ENCODE peak calls at places on chromosome 18, in nine cellular contexts. O is AG08396; B is stimulated activated CD4-positive, alpha-beta T cell treated with anti-CD3 and anti-CD28 coated beads, Interleukin-2, amount 100 ng/mL, for 48 hours; L is stimulated activated CD8-positive, alpha-beta memory T cell treated with anti-CD3 and anti-CD28 coated beads, Interleukin-7, amount 100 ng/mL, for 4 hours; Z is hepatic stellate cell; M is activated CD8-positive, alpha-beta memory T cell treated with anti-CD3 and anti-CD28 coated beads for 24 hours; A is memory B cell; P is NAMALWA; R is posterior vena cava. T is an unnamed sample.

GRCh38 chr18:9834551-9834950 is 51.2 kb upstream of the TXNDC2 start:
- DNase-seq in O (no peak), B (no peak), L (no peak), Z (no peak), M (no peak), A (no peak), P (no peak), R (no peak), T (no peak)

GRCh38 chr18:59957957-59958356 is 58.2 kb downstream of the PMAIP1 start:
- DNase-seq in O (peak; percentile 30), B (no peak), L (no peak), Z (peak; percentile 11), M (no peak), A (no peak), P (peak; percentile 96), R (no peak), T (peak; percentile 39)

GRCh38 chr18:62555135-62555534 is 32.3 kb downstream of the ZCCHC2 start:
- DNase-seq in O (no peak), B (no peak), L (no peak), Z (peak; percentile 18), M (no peak), A (no peak), P (no peak), R (no peak), T (peak; percentile 70)

GRCh38 chr18:22674300-22674699 is 256.6 kb upstream of the CTAGE1 start:
- DNase-seq in O (peak; percentile 64), B (no peak), L (no peak), Z (peak; percentile 60), M (no peak), A (no peak), P (no peak), R (no peak), T (peak; percentile 88)

GRCh38 chr18:60411715-60412114 is 39.1 kb upstream of the MC4R start:
- DNase-seq in O (no peak), B (no peak), L (no peak), Z (no peak), M (no peak), A (no peak), P (peak; percentile 20), R (no peak), T (no peak)

GRCh38 chr18:44265437-44265836 is 415.3 kb upstream of the SETBP1 start:
- DNase-seq in O (no peak), B (no peak), L (no peak), Z (no peak), M (no peak), A (no peak), P (no peak), R (no peak), T (no peak)

GRCh38 chr18:12036201-12036751 is 55.0 kb downstream of the IMPA2 start:
- DNase-seq in O (no peak), B (no peak), L (no peak), Z (no peak), M (peak; percentile 47), A (no peak), P (no peak), R (no peak), T (peak; percentile 74)

GRCh38 chr18:58776084-58776483 is 88.6 kb upstream of the ZNF532 start:
- DNase-seq in O (no peak), B (no peak), L (no peak), Z (no peak), M (no peak), A (no peak), P (no peak), R (no peak), T (no peak)

GRCh38 chr18:2997429-2997828 is 15.5 kb downstream of the LPIN2 start:
- DNase-seq in O (no peak), B (no peak), L (no peak), Z (no peak), M (no peak), A (no peak), P (no peak), R (no peak), T (no peak)

GRCh38 chr18:65934874-65935273 is 184.1 kb downstream of the CDH7 start:
- DNase-seq in O (no peak), B (no peak), L (no peak), Z (no peak), M (no peak), A (no peak), P (no peak), R (no peak), T (no peak)

GRCh38 chr18:67400502-67401117 is 115.9 kb downstream of the DSEL start:
- DNase-seq in O (no peak), B (no peak), L (no peak), Z (no peak), M (no peak), A (no peak), P (no peak), R (no peak), T (no peak)

GRCh38 chr18:44541781-44542180 is 138.9 kb upstream of the SETBP1 start:
- DNase-seq in O (no peak), B (no peak), L (no peak), Z (no peak), M (no peak), A (no peak), P (no peak), R (no peak), T (no peak)

GRCh38 chr18:7414459-7414858 is 152.7 kb upstream of the PTPRM start:
- DNase-seq in O (no peak), B (no peak), L (no peak), Z (no peak), M (no peak), A (no peak), P (no peak), R (no peak), T (peak; percentile 63)

GRCh38 chr18:14189858-14190257 is 57.6 kb upstream of the ZNF519 start:
- DNase-seq in O (no peak), B (no peak), L (no peak), Z (no peak), M (no peak), A (no peak), P (no peak), R (no peak), T (peak; percentile 62)